ENCODE peak calls at places on chromosome 16, in four cellular contexts. G is HepG2, L is aorta, C is tibial artery. A is an unnamed sample.

GRCh38 chr16:55492756-55493380 is 13.9 kb downstream of the MMP2 start:
- DNase-seq in L (no peak), C (no peak), G (no peak), A (no peak)

GRCh38 chr16:49100366-49100765 is 181.3 kb downstream of the CBLN1 start:
- DNase-seq in L (no peak), G (no peak), C (no peak), A (no peak)

GRCh38 chr16:8943001-8943763 is 20.5 kb downstream of the USP7 start:
- DNase-seq in C (no peak), G (no peak), L (no peak), A (no peak)

GRCh38 chr16:66079671-66080070 is 286.8 kb upstream of the CDH5 start:
- DNase-seq in C (no peak), G (no peak), L (no peak), A (no peak)

GRCh38 chr16:30152517-30152916 is 29.5 kb upstream of the MAPK3 start:
- DNase-seq in L (no peak), C (no peak), G (no peak), A (no peak)

GRCh38 chr16:68921654-68922053 is 78.3 kb downstream of the TANGO6 start:
- DNase-seq in L (no peak), G (peak; percentile 61), C (no peak), A (peak; percentile 86)

GRCh38 chr16:67917140-67917851 is 14.4 kb downstream of the CTRL start:
- DNase-seq in C (no peak), L (no peak), G (no peak), A (no peak)

GRCh38 chr16:87045462-87046216 is 271.6 kb downstream of the C16orf95 start:
- DNase-seq in C (peak; percentile 47), L (no peak), G (no peak), A (no peak)

GRCh38 chr16:88530858-88531203 is 39.4 kb upstream of the ZC3H18 start:
- DNase-seq in C (no peak), G (no peak), L (no peak), A (no peak)

GRCh38 chr16:78939600-78939999 is 660.9 kb downstream of the MAF start:
- DNase-seq in C (no peak), G (no peak), L (no peak), A (no peak)

GRCh38 chr16:2233872-2234812 is 2.1 kb upstream of the DNASE1L2 start:
- DNase-seq in G (no peak), C (no peak), L (no peak), A (no peak)

GRCh38 chr16:50396770-50397525 is 28.2 kb upstream of the BRD7 start:
- DNase-seq in L (no peak), G (no peak), C (no peak), A (no peak)

GRCh38 chr16:25210758-25211157 is 6.0 kb upstream of the AQP8 start:
- DNase-seq in C (no peak), L (no peak), G (no peak), A (no peak)

GRCh38 chr16:5918553-5919127 is 821.0 kb upstream of the EEF2KMT start:
- DNase-seq in L (no peak), C (no peak), G (peak; percentile 2), A (peak; percentile 8)

DNA sequence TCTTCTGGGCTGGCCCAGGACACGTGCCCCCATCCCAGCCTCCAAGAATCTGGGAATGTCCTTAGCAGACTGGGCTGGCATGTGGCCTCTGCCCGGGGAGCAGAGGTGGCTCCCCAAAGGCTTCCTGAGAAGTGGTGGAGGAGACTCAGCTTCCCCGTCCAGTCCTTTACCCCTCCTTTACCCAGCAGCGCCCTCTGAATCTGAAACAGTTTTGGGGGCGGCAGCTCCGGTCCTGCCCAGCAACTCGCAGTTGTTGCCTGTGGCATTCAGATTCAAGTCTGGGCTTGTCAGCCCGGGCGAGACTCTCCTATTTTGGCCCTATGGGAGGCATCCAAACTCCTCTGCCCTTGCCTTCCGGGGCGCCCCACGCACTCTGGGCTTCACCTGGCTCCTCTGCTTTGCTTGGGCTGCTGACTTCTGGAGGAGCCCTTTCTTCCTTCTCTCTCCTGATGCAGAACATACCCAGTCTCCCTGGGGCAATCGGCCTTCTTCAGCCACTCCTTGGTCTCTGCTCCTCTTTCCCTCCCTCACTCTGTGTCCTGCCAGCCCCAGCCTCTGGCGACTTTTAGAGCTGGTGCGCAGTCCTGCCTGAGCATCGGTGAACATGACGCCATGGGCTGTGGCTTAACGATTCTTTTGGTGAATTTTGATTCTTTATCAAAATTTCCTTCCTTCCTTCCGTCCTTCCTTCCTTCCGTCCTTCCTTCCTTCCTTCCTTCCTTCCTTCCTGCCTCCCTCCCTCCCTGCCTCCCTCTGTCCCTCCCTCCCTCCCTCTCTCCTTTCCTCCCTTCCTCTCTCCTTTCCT is 55.2 kb downstream of the CMIP start:
- DNase-seq in G (no peak), L (peak; percentile 56), C (no peak), A (no peak)
- H3K4me1 ChIP-seq in G (no peaks in the 10 kb centered on the region), L (no peaks in the 10 kb centered on the region), C (peaks cover 3% of the 10 kb centered on the region), A (peaks cover 10% of the 10 kb centered on the region)

GRCh38 chr16:17246974-17247718 is 223.6 kb downstream of the XYLT1 start:
- DNase-seq in L (no peak), C (no peak), G (no peak), A (no peak)

GRCh38 chr16:17245727-17246576 is 224.8 kb downstream of the XYLT1 start:
- DNase-seq in G (no peak), C (no peak), L (no peak), A (no peak)

GRCh38 chr16:17241264-17241835 is 229.4 kb downstream of the XYLT1 start:
- DNase-seq in C (no peak), G (no peak), L (no peak), A (no peak)

GRCh38 chr16:17246577-17246885 is 224.2 kb downstream of the XYLT1 start:
- DNase-seq in G (no peak), C (no peak), L (no peak), A (no peak)

GRCh38 chr16:17244865-17245264 is 225.9 kb downstream of the XYLT1 start:
- DNase-seq in L (no peak), G (no peak), C (no peak), A (no peak)
- H3K27me3 ChIP-seq in L (no peaks in the 10 kb centered on the region), G (peaks cover 3% of the 10 kb centered on the region), C (no peaks in the 10 kb centered on the region), A (no peaks in the 10 kb centered on the region)

GRCh38 chr16:3509470-3509928 is 8.7 kb downstream of the CLUAP1 start:
- DNase-seq in L (no peak), C (peak; percentile 39), G (no peak), A (peak; percentile 60)

GRCh38 chr16:3511286-3512180 is 10.7 kb downstream of the CLUAP1 start:
- DNase-seq in C (peak; percentile 34), L (peak; percentile 46), G (no peak), A (no peak)

GRCh38 chr16:3503513-3503912 is 2.7 kb downstream of the CLUAP1 start:
- DNase-seq in G (no peak), C (peak; percentile 25), L (no peak), A (peak; percentile 53)

GRCh38 chr16:3510410-3510809 is 9.6 kb downstream of the CLUAP1 start:
- DNase-seq in C (peak; percentile 12), G (no peak), L (peak; percentile 27), A (no peak)

GRCh38 chr16:3508736-3509135 is 7.9 kb downstream of the CLUAP1 start:
- DNase-seq in L (peak; percentile 27), G (no peak), C (peak; percentile 25), A (no peak)
- H3K27ac ChIP-seq in L (no peak overlapping the region), G (no peak overlapping the region), C (no peak overlapping the region), A (no peak overlapping the region)

DNA sequence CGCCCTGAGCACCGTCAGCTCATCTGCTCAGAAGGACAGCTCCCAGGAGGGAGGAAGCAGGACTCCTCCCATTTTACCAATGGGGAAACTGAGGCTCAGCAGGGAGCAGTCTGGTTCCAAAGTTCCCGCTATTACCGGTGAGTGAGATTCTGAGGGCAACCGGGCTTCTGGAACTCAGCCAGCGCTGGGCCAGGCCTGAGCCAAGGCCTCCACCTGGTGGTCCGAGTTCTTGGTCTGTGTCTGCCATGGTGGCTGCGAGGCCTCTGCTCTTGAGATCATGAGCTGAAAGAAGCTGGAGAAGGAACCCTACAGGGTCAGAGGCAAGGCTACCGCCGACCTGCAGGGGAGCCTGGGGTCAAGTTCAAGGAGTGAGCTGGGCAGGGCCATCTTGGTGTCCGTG is 110.8 kb upstream of the GSE1 start:
- DNase-seq in L (no peak), C (no peak), G (no peak), A (no peak)
- H3K4me1 ChIP-seq in L (no peaks in the 10 kb centered on the region), C (no peaks in the 10 kb centered on the region), G (peaks cover 13% of the 10 kb centered on the region), A (no peaks in the 10 kb centered on the region)

GRCh38 chr16:23842137-23842600 is 6.4 kb downstream of the PRKCB start:
- DNase-seq in G (no peak), C (no peak), L (no peak), A (no peak)

GRCh38 chr16:23838485-23839142 is 2.8 kb downstream of the PRKCB start:
- DNase-seq in C (no peak), G (no peak), L (no peak), A (peak; percentile 15)

GRCh38 chr16:23843143-23843542 is 7.4 kb downstream of the PRKCB start:
- DNase-seq in L (no peak), G (no peak), C (no peak), A (no peak)

GRCh38 chr16:23837553-23838308 is 1.9 kb downstream of the PRKCB start:
- DNase-seq in G (no peak), C (no peak), L (no peak), A (no peak)

DNA sequence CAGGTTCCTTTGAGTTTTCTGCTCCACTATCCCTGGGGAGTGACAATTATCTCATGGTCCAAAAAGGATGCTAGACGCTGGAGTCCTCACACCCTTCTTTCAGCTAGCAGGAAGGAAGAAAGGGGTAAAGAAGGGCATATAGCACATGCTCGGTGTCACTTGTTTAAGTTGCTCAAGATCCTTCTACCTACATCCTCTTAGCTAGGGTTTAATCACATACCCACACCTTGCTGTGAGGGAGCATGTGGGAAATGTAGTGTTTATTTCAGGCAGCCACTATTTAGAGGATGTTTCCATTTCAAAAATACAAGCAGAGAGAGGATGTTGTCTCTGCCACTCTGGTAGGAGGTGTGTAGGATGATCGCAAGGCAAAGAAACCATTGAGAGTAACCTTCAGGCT is 4.5 kb downstream of the PRKCB start:
- DNase-seq in C (no peak), L (no peak), G (no peak), A (no peak)
- H3K27me3 ChIP-seq in C (no peaks in the 10 kb centered on the region), L (no peaks in the 10 kb centered on the region), G (peaks cover 7% of the 10 kb centered on the region), A (no peaks in the 10 kb centered on the region)

GRCh38 chr16:28604186-28604565 is 5.7 kb downstream of the SULT1A1 start:
- DNase-seq in C (no peak), G (no peak), L (peak; percentile 50), A (no peak)

GRCh38 chr16:28610595-28611270 is 889 bp upstream of the SULT1A1 start:
- DNase-seq in G (no peak), L (peak; percentile 15), C (no peak), A (peak; percentile 59)

GRCh38 chr16:28606291-28607115 is 3.3 kb downstream of the SULT1A1 start:
- DNase-seq in G (no peak), C (peak; percentile 54), L (peak; percentile 45), A (no peak)

GRCh38 chr16:28607116-28607623 is 2.7 kb downstream of the SULT1A1 start:
- DNase-seq in G (no peak), C (peak; percentile 31), L (peak; percentile 45), A (no peak)

GRCh38 chr16:28609631-28610594 is at the start of gene SULT1A1:
- DNase-seq in C (no peak), L (peak; percentile 75), G (peak; percentile 93), A (peak; percentile 99)
- H3K27ac ChIP-seq in C (no peak within 1 kb of the TSS), L (no peak within 1 kb of the TSS), G (peak within 1 kb of the TSS; percentile 75), A (peak within 1 kb of the TSS; percentile 94)

A was measured in small intestine.